ENCODE peak calls at places on chromosomes 3 and 15, in eight cellular contexts. A is heart left ventricle, P is mucosa of descending colon, M is stomach, L is BJ, Z is fibroblast of pulmonary artery, U is IMR-90, T is ovary. C is an unnamed sample.
A peak's percentile ranks its signal among the peaks of the same experiment; 100 is the strongest.

GRCh38 chr3:39435006-39435748 is 28.7 kb downstream of the RPSA start:
- DNase-seq in A (no peak), U (no peak), T (no peak), P (no peak), M (no peak), Z (no peak), L (no peak), C (no peak)

GRCh38 chr3:196632033-196632751 is 7.3 kb upstream of the NRROS start:
- DNase-seq in A (peak; percentile 90), M (peak; percentile 85), T (peak; percentile 63), U (peak; percentile 52), L (no peak), Z (peak; percentile 67), P (peak; percentile 90), C (no peak)

GRCh38 chr15:75835990-75836952 is 7.0 kb upstream of the UBE2Q2 start:
- DNase-seq in L (no peak), Z (no peak), P (no peak), U (no peak), M (no peak), T (no peak), A (no peak), C (no peak)

GRCh38 chr3:70889162-70890045 is 577.0 kb upstream of the MDFIC2 start:
- DNase-seq in L (no peak), T (peak; percentile 39), U (peak; percentile 15), Z (peak; percentile 29), A (no peak), P (no peak), M (no peak), C (no peak)

GRCh38 chr15:77823736-77824135 is 191.0 kb upstream of the LINGO1 start:
- DNase-seq in L (no peak), U (no peak), Z (no peak), P (no peak), A (no peak), T (no peak), M (no peak), C (no peak)

GRCh38 chr3:172138792-172139507 is 99.6 kb downstream of the FNDC3B start:
- DNase-seq in U (peak; percentile 40), Z (peak; percentile 59), P (no peak), A (peak; percentile 56), T (peak; percentile 76), L (no peak), M (peak; percentile 61), C (no peak)

GRCh38 chr15:38455096-38455495 is 1.2 kb downstream of the FAM98B start:
- DNase-seq in U (peak; percentile 48), L (no peak), P (no peak), M (no peak), A (no peak), T (no peak), Z (peak; percentile 6), C (no peak)

GRCh38 chr3:108297636-108298035 is 1.3 kb downstream of the HHLA2 start:
- DNase-seq in L (no peak), A (no peak), M (peak; percentile 79), U (no peak), T (no peak), Z (no peak), P (peak; percentile 39), C (no peak)

GRCh38 chr3:23959147-23959900 is 14.2 kb downstream of the NR1D2 start:
- DNase-seq in M (no peak), T (no peak), A (no peak), P (no peak), L (peak; percentile 91), U (peak; percentile 95), Z (peak; percentile 83), C (peak; percentile 63)

GRCh38 chr3:141659821-141660597 is 78.1 kb upstream of the RNF7 start:
- DNase-seq in A (peak; percentile 57), P (peak; percentile 65), Z (no peak), M (peak; percentile 64), L (no peak), T (peak; percentile 49), U (peak; percentile 41), C (no peak)

GRCh38 chr3:82022836-82023235 is 261.4 kb upstream of the GBE1 start:
- DNase-seq in P (no peak), U (no peak), T (no peak), M (no peak), L (no peak), A (no peak), Z (no peak), C (no peak)

GRCh38 chr3:180802837-180803236 is 109.6 kb upstream of the FXR1 start:
- DNase-seq in L (no peak), M (no peak), Z (peak; percentile 43), T (no peak), U (peak; percentile 4), P (no peak), A (no peak), C (no peak)

GRCh38 chr3:66431494-66431893 is 69.3 kb downstream of the LRIG1 start:
- DNase-seq in Z (peak; percentile 71), U (peak; percentile 95), L (peak; percentile 37), T (no peak), M (no peak), P (no peak), A (no peak), C (no peak)

GRCh38 chr15:35690698-35691116 is 144.7 kb upstream of the DPH6 start:
- DNase-seq in P (no peak), T (peak; percentile 40), L (no peak), U (peak; percentile 82), M (no peak), Z (peak; percentile 99), A (peak; percentile 40), C (peak; percentile 21)

GRCh38 chr3:109863701-109864100 is 526.4 kb upstream of the DPPA4 start:
- DNase-seq in A (no peak), P (no peak), M (no peak), T (no peak), U (no peak), L (no peak), Z (no peak), C (no peak)

GRCh38 chr3:170585937-170586310 is at the start of gene SLC7A14:
- DNase-seq in Z (no peak), A (no peak), T (no peak), M (no peak), P (no peak), L (no peak), U (peak; percentile 21), C (no peak)

GRCh38 chr15:36265422-36265821 is 314.0 kb upstream of the CDIN1 start:
- DNase-seq in Z (no peak), M (no peak), T (no peak), A (no peak), L (no peak), U (peak; percentile 67), P (no peak), C (no peak)

GRCh38 chr15:33592864-33593263 is 282.1 kb downstream of the RYR3 start:
- DNase-seq in L (no peak), P (no peak), Z (no peak), A (no peak), M (no peak), U (no peak), T (no peak), C (no peak)

GRCh38 chr3:184538600-184539431 is 22.8 kb upstream of the EPHB3 start:
- DNase-seq in T (no peak), P (no peak), U (no peak), M (no peak), Z (no peak), A (no peak), L (no peak), C (no peak)

GRCh38 chr3:83968386-83968785 is 990.4 kb upstream of the CADM2 start:
- DNase-seq in L (no peak), Z (no peak), A (no peak), P (no peak), T (no peak), M (no peak), U (no peak), C (no peak)

GRCh38 chr3:123602325-123602724 is 17.5 kb upstream of the HACD2 start:
- DNase-seq in L (peak; percentile 15), Z (peak; percentile 87), T (no peak), A (no peak), U (peak; percentile 94), M (no peak), P (no peak), C (peak; percentile 34)

GRCh38 chr3:150239764-150240163 is 168.3 kb upstream of the TSC22D2 start:
- DNase-seq in L (no peak), M (no peak), T (no peak), U (no peak), Z (no peak), P (no peak), A (no peak), C (no peak)

GRCh38 chr15:64247906-64248541 is 85.2 kb upstream of the PPIB start:
- DNase-seq in A (no peak), U (peak; percentile 90), L (peak; percentile 85), P (no peak), M (no peak), T (no peak), Z (peak; percentile 97), C (peak; percentile 55)

GRCh38 chr3:46089237-46090011 is 62.1 kb upstream of the XCR1 start:
- DNase-seq in A (peak; percentile 55), Z (peak; percentile 72), U (peak; percentile 93), M (peak; percentile 48), T (no peak), P (peak; percentile 30), L (peak; percentile 52), C (peak; percentile 84)

GRCh38 chr3:46085421-46086082 is 58.3 kb upstream of the XCR1 start:
- DNase-seq in T (peak; percentile 23), P (no peak), M (no peak), Z (no peak), A (no peak), U (no peak), L (no peak), C (no peak)

GRCh38 chr3:46090161-46090591 is 62.9 kb upstream of the XCR1 start:
- DNase-seq in T (no peak), Z (no peak), M (no peak), P (no peak), A (no peak), L (no peak), U (no peak), C (no peak)

GRCh38 chr3:46086083-46086437 is 58.8 kb upstream of the XCR1 start:
- DNase-seq in T (no peak), A (no peak), M (no peak), L (no peak), U (no peak), Z (no peak), P (no peak), C (no peak)

GRCh38 chr3:46087871-46088270 is 60.6 kb upstream of the XCR1 start:
- DNase-seq in A (no peak), Z (peak; percentile 41), L (no peak), M (no peak), T (no peak), P (no peak), U (peak; percentile 41), C (no peak)
- TF ChIP-seq CTCF in A (peak; percentile 11), Z (peak; percentile 22), L (peak; percentile 32), M (no peak), T (no peak), P (no peak), U (peak; percentile 46), C (peak; percentile 36)

GRCh38 chr3:46628980-46629379 is 16.7 kb downstream of the FAM240A start:
- DNase-seq in M (no peak), Z (no peak), L (no peak), T (peak; percentile 25), P (peak; percentile 62), A (no peak), U (no peak), C (no peak)
- H3K4me3 ChIP-seq in M (no peak overlapping the region), Z (no peak overlapping the region), L (no peak overlapping the region), T (no peak overlapping the region), P (no peak overlapping the region), A (no peak overlapping the region), U (no peak overlapping the region), C (no peak overlapping the region)

GRCh38 chr3:38002291-38002876 is 11.8 kb downstream of the VILL start:
- DNase-seq in L (no peak), T (no peak), Z (no peak), P (peak; percentile 35), M (peak; percentile 23), A (no peak), U (no peak), C (no peak)
- TF ChIP-seq CTCF in L (no peak), T (no peak), Z (no peak), P (no peak), M (no peak), A (no peak), U (no peak), C (no peak)

GRCh38 chr3:120423432-120423831 is 27.4 kb downstream of the FSTL1 start:
- DNase-seq in A (no peak), T (no peak), P (no peak), Z (no peak), U (no peak), M (no peak), L (no peak), C (no peak)
- H3K4me3 ChIP-seq in A (no peak overlapping the region), T (no peak overlapping the region), P (no peak overlapping the region), Z (no peak overlapping the region), U (no peak overlapping the region), M (no peak overlapping the region), L (no peak overlapping the region), C (no peak overlapping the region)

C was measured in AG09309.